ENCODE peak calls at places on chromosomes 12 and 14, in seven cellular contexts. One of them, this sample, is unnamed.

GRCh38 chr14:81275305-81275950 is 54.7 kb upstream of the GTF2A1 start:
- DNase-seq in GM10248: no peak
- DNase-seq in stimulated activated CD4-positive, alpha-beta T cell treated with anti-CD3 and anti-CD28 coated beads, Interleukin-2, amount 100 ng/mL, for 24 hours: no peak
- DNase-seq in GM19239: no peak
- DNase-seq in iPS-NIHi11: no peak
- DNase-seq in omental fat pad: no peak
- DNase-seq in activated CD8-positive, alpha-beta T cell treated with anti-CD3 and anti-CD28 coated beads for 36 hours: no peak
- DNase-seq in this sample: no peak

GRCh38 chr14:90495357-90496276 is 98.8 kb downstream of the CALM1 start:
- DNase-seq in GM10248: peak
- DNase-seq in stimulated activated CD4-positive, alpha-beta T cell treated with anti-CD3 and anti-CD28 coated beads, Interleukin-2, amount 100 ng/mL, for 24 hours: peak
- DNase-seq in GM19239: peak
- DNase-seq in iPS-NIHi11: peak
- DNase-seq in omental fat pad: no peak
- DNase-seq in activated CD8-positive, alpha-beta T cell treated with anti-CD3 and anti-CD28 coated beads for 36 hours: peak
- DNase-seq in this sample: peak

GRCh38 chr12:109153711-109154434 is 37.5 kb downstream of the ACACB start:
- DNase-seq in GM10248: no peak
- DNase-seq in stimulated activated CD4-positive, alpha-beta T cell treated with anti-CD3 and anti-CD28 coated beads, Interleukin-2, amount 100 ng/mL, for 24 hours: no peak
- DNase-seq in GM19239: no peak
- DNase-seq in iPS-NIHi11: peak
- DNase-seq in omental fat pad: no peak
- DNase-seq in activated CD8-positive, alpha-beta T cell treated with anti-CD3 and anti-CD28 coated beads for 36 hours: peak
- DNase-seq in this sample: no peak

GRCh38 chr14:31059152-31059924 is 33.2 kb upstream of the STRN3 start:
- DNase-seq in GM10248: no peak
- DNase-seq in stimulated activated CD4-positive, alpha-beta T cell treated with anti-CD3 and anti-CD28 coated beads, Interleukin-2, amount 100 ng/mL, for 24 hours: no peak
- DNase-seq in GM19239: no peak
- DNase-seq in iPS-NIHi11: peak
- DNase-seq in omental fat pad: peak
- DNase-seq in activated CD8-positive, alpha-beta T cell treated with anti-CD3 and anti-CD28 coated beads for 36 hours: no peak
- DNase-seq in this sample: peak

GRCh38 chr12:108129017-108129812 is at the start of gene WSCD2:
- DNase-seq in GM10248: no peak
- DNase-seq in stimulated activated CD4-positive, alpha-beta T cell treated with anti-CD3 and anti-CD28 coated beads, Interleukin-2, amount 100 ng/mL, for 24 hours: peak
- DNase-seq in GM19239: peak
- DNase-seq in iPS-NIHi11: peak
- DNase-seq in omental fat pad: no peak
- DNase-seq in activated CD8-positive, alpha-beta T cell treated with anti-CD3 and anti-CD28 coated beads for 36 hours: peak
- DNase-seq in this sample: peak

GRCh38 chr14:58954874-58955273 is 233.6 kb upstream of the DAAM1 start:
- DNase-seq in GM10248: peak
- DNase-seq in stimulated activated CD4-positive, alpha-beta T cell treated with anti-CD3 and anti-CD28 coated beads, Interleukin-2, amount 100 ng/mL, for 24 hours: no peak
- DNase-seq in GM19239: no peak
- DNase-seq in iPS-NIHi11: no peak
- DNase-seq in omental fat pad: no peak
- DNase-seq in activated CD8-positive, alpha-beta T cell treated with anti-CD3 and anti-CD28 coated beads for 36 hours: no peak
- DNase-seq in this sample: no peak

GRCh38 chr12:52244615-52244994 is 11.6 kb downstream of the KRT7 start:
- DNase-seq in GM10248: no peak
- DNase-seq in stimulated activated CD4-positive, alpha-beta T cell treated with anti-CD3 and anti-CD28 coated beads, Interleukin-2, amount 100 ng/mL, for 24 hours: no peak
- DNase-seq in GM19239: no peak
- DNase-seq in iPS-NIHi11: no peak
- DNase-seq in omental fat pad: peak
- DNase-seq in activated CD8-positive, alpha-beta T cell treated with anti-CD3 and anti-CD28 coated beads for 36 hours: no peak
- DNase-seq in this sample: no peak

GRCh38 chr12:114834621-114835020 is 150.6 kb upstream of the TBX3 start:
- DNase-seq in GM10248: no peak
- DNase-seq in stimulated activated CD4-positive, alpha-beta T cell treated with anti-CD3 and anti-CD28 coated beads, Interleukin-2, amount 100 ng/mL, for 24 hours: no peak
- DNase-seq in GM19239: no peak
- DNase-seq in iPS-NIHi11: no peak
- DNase-seq in omental fat pad: no peak
- DNase-seq in activated CD8-positive, alpha-beta T cell treated with anti-CD3 and anti-CD28 coated beads for 36 hours: no peak
- DNase-seq in this sample: no peak

GRCh38 chr12:113040722-113041168 is 15.8 kb upstream of the DTX1 start:
- DNase-seq in GM10248: no peak
- DNase-seq in stimulated activated CD4-positive, alpha-beta T cell treated with anti-CD3 and anti-CD28 coated beads, Interleukin-2, amount 100 ng/mL, for 24 hours: no peak
- DNase-seq in GM19239: no peak
- DNase-seq in iPS-NIHi11: no peak
- DNase-seq in omental fat pad: peak
- DNase-seq in activated CD8-positive, alpha-beta T cell treated with anti-CD3 and anti-CD28 coated beads for 36 hours: no peak
- DNase-seq in this sample: peak

GRCh38 chr12:6370994-6371754 is 4.2 kb downstream of the SCNN1A start:
- DNase-seq in GM10248: no peak
- DNase-seq in stimulated activated CD4-positive, alpha-beta T cell treated with anti-CD3 and anti-CD28 coated beads, Interleukin-2, amount 100 ng/mL, for 24 hours: no peak
- DNase-seq in GM19239: no peak
- DNase-seq in iPS-NIHi11: peak
- DNase-seq in omental fat pad: no peak
- DNase-seq in activated CD8-positive, alpha-beta T cell treated with anti-CD3 and anti-CD28 coated beads for 36 hours: peak
- DNase-seq in this sample: no peak

GRCh38 chr14:99529899-99530298 is 48.7 kb downstream of the CCNK start:
- DNase-seq in GM10248: no peak
- DNase-seq in stimulated activated CD4-positive, alpha-beta T cell treated with anti-CD3 and anti-CD28 coated beads, Interleukin-2, amount 100 ng/mL, for 24 hours: no peak
- DNase-seq in GM19239: no peak
- DNase-seq in iPS-NIHi11: no peak
- DNase-seq in omental fat pad: no peak
- DNase-seq in activated CD8-positive, alpha-beta T cell treated with anti-CD3 and anti-CD28 coated beads for 36 hours: no peak
- DNase-seq in this sample: no peak

GRCh38 chr12:26789731-26790644 is 43.0 kb downstream of the ITPR2 start:
- DNase-seq in GM10248: no peak
- DNase-seq in stimulated activated CD4-positive, alpha-beta T cell treated with anti-CD3 and anti-CD28 coated beads, Interleukin-2, amount 100 ng/mL, for 24 hours: no peak
- DNase-seq in GM19239: no peak
- DNase-seq in iPS-NIHi11: no peak
- DNase-seq in omental fat pad: no peak
- DNase-seq in activated CD8-positive, alpha-beta T cell treated with anti-CD3 and anti-CD28 coated beads for 36 hours: no peak
- DNase-seq in this sample: no peak

GRCh38 chr14:56189306-56189705 is 71.1 kb downstream of the PELI2 start:
- DNase-seq in GM10248: no peak
- DNase-seq in stimulated activated CD4-positive, alpha-beta T cell treated with anti-CD3 and anti-CD28 coated beads, Interleukin-2, amount 100 ng/mL, for 24 hours: no peak
- DNase-seq in GM19239: no peak
- DNase-seq in iPS-NIHi11: no peak
- DNase-seq in omental fat pad: no peak
- DNase-seq in activated CD8-positive, alpha-beta T cell treated with anti-CD3 and anti-CD28 coated beads for 36 hours: no peak
- DNase-seq in this sample: no peak

GRCh38 chr12:119594399-119594730 is 791 bp downstream of the TMEM233 start:
- DNase-seq in GM10248: no peak
- DNase-seq in stimulated activated CD4-positive, alpha-beta T cell treated with anti-CD3 and anti-CD28 coated beads, Interleukin-2, amount 100 ng/mL, for 24 hours: no peak
- DNase-seq in GM19239: no peak
- DNase-seq in iPS-NIHi11: peak
- DNase-seq in omental fat pad: no peak
- DNase-seq in activated CD8-positive, alpha-beta T cell treated with anti-CD3 and anti-CD28 coated beads for 36 hours: no peak
- DNase-seq in this sample: no peak

GRCh38 chr12:5096241-5096880 is 52.7 kb downstream of the KCNA5 start:
- DNase-seq in GM10248: no peak
- DNase-seq in stimulated activated CD4-positive, alpha-beta T cell treated with anti-CD3 and anti-CD28 coated beads, Interleukin-2, amount 100 ng/mL, for 24 hours: no peak
- DNase-seq in GM19239: no peak
- DNase-seq in iPS-NIHi11: no peak
- DNase-seq in omental fat pad: no peak
- DNase-seq in activated CD8-positive, alpha-beta T cell treated with anti-CD3 and anti-CD28 coated beads for 36 hours: no peak
- DNase-seq in this sample: no peak

GRCh38 chr14:22634233-22634632 is 9.9 kb downstream of the OR6J1 start:
- DNase-seq in GM10248: no peak
- DNase-seq in stimulated activated CD4-positive, alpha-beta T cell treated with anti-CD3 and anti-CD28 coated beads, Interleukin-2, amount 100 ng/mL, for 24 hours: no peak
- DNase-seq in GM19239: no peak
- DNase-seq in iPS-NIHi11: no peak
- DNase-seq in omental fat pad: no peak
- DNase-seq in activated CD8-positive, alpha-beta T cell treated with anti-CD3 and anti-CD28 coated beads for 36 hours: no peak
- DNase-seq in this sample: no peak

GRCh38 chr14:98173291-98173690 is 1098.7 kb downstream of the BCL11B start:
- DNase-seq in GM10248: no peak
- DNase-seq in stimulated activated CD4-positive, alpha-beta T cell treated with anti-CD3 and anti-CD28 coated beads, Interleukin-2, amount 100 ng/mL, for 24 hours: peak
- DNase-seq in GM19239: no peak
- DNase-seq in iPS-NIHi11: no peak
- DNase-seq in omental fat pad: no peak
- DNase-seq in activated CD8-positive, alpha-beta T cell treated with anti-CD3 and anti-CD28 coated beads for 36 hours: peak
- DNase-seq in this sample: no peak

GRCh38 chr12:116959845-116960514 is 49.2 kb downstream of the FBXW8 start:
- DNase-seq in GM10248: peak
- DNase-seq in stimulated activated CD4-positive, alpha-beta T cell treated with anti-CD3 and anti-CD28 coated beads, Interleukin-2, amount 100 ng/mL, for 24 hours: peak
- DNase-seq in GM19239: peak
- DNase-seq in iPS-NIHi11: no peak
- DNase-seq in omental fat pad: no peak
- DNase-seq in activated CD8-positive, alpha-beta T cell treated with anti-CD3 and anti-CD28 coated beads for 36 hours: peak
- DNase-seq in this sample: no peak

GRCh38 chr14:33855672-33856071 is 95.2 kb downstream of the EGLN3 start:
- DNase-seq in GM10248: no peak
- DNase-seq in stimulated activated CD4-positive, alpha-beta T cell treated with anti-CD3 and anti-CD28 coated beads, Interleukin-2, amount 100 ng/mL, for 24 hours: no peak
- DNase-seq in GM19239: no peak
- DNase-seq in iPS-NIHi11: no peak
- DNase-seq in omental fat pad: no peak
- DNase-seq in activated CD8-positive, alpha-beta T cell treated with anti-CD3 and anti-CD28 coated beads for 36 hours: no peak
- DNase-seq in this sample: no peak

GRCh38 chr12:94495458-94496137 is 35.9 kb upstream of the CEP83 start:
- DNase-seq in GM10248: no peak
- DNase-seq in stimulated activated CD4-positive, alpha-beta T cell treated with anti-CD3 and anti-CD28 coated beads, Interleukin-2, amount 100 ng/mL, for 24 hours: no peak
- DNase-seq in GM19239: no peak
- DNase-seq in iPS-NIHi11: no peak
- DNase-seq in omental fat pad: no peak
- DNase-seq in activated CD8-positive, alpha-beta T cell treated with anti-CD3 and anti-CD28 coated beads for 36 hours: no peak
- DNase-seq in this sample: no peak

GRCh38 chr12:42446761-42447160 is 120.8 kb downstream of the PPHLN1 start:
- DNase-seq in GM10248: no peak
- DNase-seq in stimulated activated CD4-positive, alpha-beta T cell treated with anti-CD3 and anti-CD28 coated beads, Interleukin-2, amount 100 ng/mL, for 24 hours: no peak
- DNase-seq in GM19239: no peak
- DNase-seq in iPS-NIHi11: peak
- DNase-seq in omental fat pad: no peak
- DNase-seq in activated CD8-positive, alpha-beta T cell treated with anti-CD3 and anti-CD28 coated beads for 36 hours: no peak
- DNase-seq in this sample: no peak

GRCh38 chr14:104320611-104321086 is 182.3 kb downstream of the KIF26A start:
- DNase-seq in GM10248: no peak
- DNase-seq in stimulated activated CD4-positive, alpha-beta T cell treated with anti-CD3 and anti-CD28 coated beads, Interleukin-2, amount 100 ng/mL, for 24 hours: no peak
- DNase-seq in GM19239: no peak
- DNase-seq in iPS-NIHi11: no peak
- DNase-seq in omental fat pad: no peak
- DNase-seq in activated CD8-positive, alpha-beta T cell treated with anti-CD3 and anti-CD28 coated beads for 36 hours: no peak
- DNase-seq in this sample: no peak

GRCh38 chr14:31510222-31510621 is 22.4 kb upstream of the GPR33 start:
- DNase-seq in GM10248: peak
- DNase-seq in stimulated activated CD4-positive, alpha-beta T cell treated with anti-CD3 and anti-CD28 coated beads, Interleukin-2, amount 100 ng/mL, for 24 hours: no peak
- DNase-seq in GM19239: no peak
- DNase-seq in iPS-NIHi11: peak
- DNase-seq in omental fat pad: no peak
- DNase-seq in activated CD8-positive, alpha-beta T cell treated with anti-CD3 and anti-CD28 coated beads for 36 hours: no peak
- DNase-seq in this sample: no peak

GRCh38 chr12:80937391-80938238 is at the start of gene LIN7A:
- DNase-seq in GM10248: peak
- DNase-seq in stimulated activated CD4-positive, alpha-beta T cell treated with anti-CD3 and anti-CD28 coated beads, Interleukin-2, amount 100 ng/mL, for 24 hours: no peak
- DNase-seq in GM19239: no peak
- DNase-seq in iPS-NIHi11: peak
- DNase-seq in omental fat pad: no peak
- DNase-seq in activated CD8-positive, alpha-beta T cell treated with anti-CD3 and anti-CD28 coated beads for 36 hours: no peak
- DNase-seq in this sample: no peak

GRCh38 chr12:114678718-114679117 is 5.3 kb downstream of the TBX3 start:
- DNase-seq in GM10248: no peak
- DNase-seq in stimulated activated CD4-positive, alpha-beta T cell treated with anti-CD3 and anti-CD28 coated beads, Interleukin-2, amount 100 ng/mL, for 24 hours: no peak
- DNase-seq in GM19239: no peak
- DNase-seq in iPS-NIHi11: no peak
- DNase-seq in omental fat pad: no peak
- DNase-seq in activated CD8-positive, alpha-beta T cell treated with anti-CD3 and anti-CD28 coated beads for 36 hours: no peak
- DNase-seq in this sample: no peak

GRCh38 chr12:96448287-96448686 is 41.1 kb upstream of the CFAP54 start:
- DNase-seq in GM10248: no peak
- DNase-seq in stimulated activated CD4-positive, alpha-beta T cell treated with anti-CD3 and anti-CD28 coated beads, Interleukin-2, amount 100 ng/mL, for 24 hours: no peak
- DNase-seq in GM19239: no peak
- DNase-seq in iPS-NIHi11: no peak
- DNase-seq in omental fat pad: no peak
- DNase-seq in activated CD8-positive, alpha-beta T cell treated with anti-CD3 and anti-CD28 coated beads for 36 hours: no peak
- DNase-seq in this sample: no peak

GRCh38 chr14:104146651-104147345 is 8.4 kb downstream of the KIF26A start:
- DNase-seq in GM10248: no peak
- DNase-seq in stimulated activated CD4-positive, alpha-beta T cell treated with anti-CD3 and anti-CD28 coated beads, Interleukin-2, amount 100 ng/mL, for 24 hours: no peak
- DNase-seq in GM19239: no peak
- DNase-seq in iPS-NIHi11: peak
- DNase-seq in omental fat pad: no peak
- DNase-seq in activated CD8-positive, alpha-beta T cell treated with anti-CD3 and anti-CD28 coated beads for 36 hours: no peak
- DNase-seq in this sample: no peak

GRCh38 chr14:23141706-23142467 is 22.8 kb upstream of the CEBPE start:
- DNase-seq in GM10248: no peak
- DNase-seq in stimulated activated CD4-positive, alpha-beta T cell treated with anti-CD3 and anti-CD28 coated beads, Interleukin-2, amount 100 ng/mL, for 24 hours: no peak
- DNase-seq in GM19239: no peak
- DNase-seq in iPS-NIHi11: no peak
- DNase-seq in omental fat pad: no peak
- DNase-seq in activated CD8-positive, alpha-beta T cell treated with anti-CD3 and anti-CD28 coated beads for 36 hours: no peak
- DNase-seq in this sample: no peak

GRCh38 chr12:38892090-38892786 is 13.2 kb downstream of the CPNE8 start:
- DNase-seq in GM10248: no peak
- DNase-seq in stimulated activated CD4-positive, alpha-beta T cell treated with anti-CD3 and anti-CD28 coated beads, Interleukin-2, amount 100 ng/mL, for 24 hours: no peak
- DNase-seq in GM19239: no peak
- DNase-seq in iPS-NIHi11: no peak
- DNase-seq in omental fat pad: no peak
- DNase-seq in activated CD8-positive, alpha-beta T cell treated with anti-CD3 and anti-CD28 coated beads for 36 hours: no peak
- DNase-seq in this sample: no peak

GRCh38 chr12:53045646-53046045 is 4.2 kb upstream of the TNS2 start:
- DNase-seq in GM10248: no peak
- DNase-seq in stimulated activated CD4-positive, alpha-beta T cell treated with anti-CD3 and anti-CD28 coated beads, Interleukin-2, amount 100 ng/mL, for 24 hours: no peak
- DNase-seq in GM19239: no peak
- DNase-seq in iPS-NIHi11: no peak
- DNase-seq in omental fat pad: no peak
- DNase-seq in activated CD8-positive, alpha-beta T cell treated with anti-CD3 and anti-CD28 coated beads for 36 hours: no peak
- DNase-seq in this sample: peak

GRCh38 chr14:56666294-56666693 is 86.7 kb downstream of the TMEM260 start:
- DNase-seq in GM10248: no peak
- DNase-seq in stimulated activated CD4-positive, alpha-beta T cell treated with anti-CD3 and anti-CD28 coated beads, Interleukin-2, amount 100 ng/mL, for 24 hours: no peak
- DNase-seq in GM19239: no peak
- DNase-seq in iPS-NIHi11: no peak
- DNase-seq in omental fat pad: no peak
- DNase-seq in activated CD8-positive, alpha-beta T cell treated with anti-CD3 and anti-CD28 coated beads for 36 hours: no peak
- DNase-seq in this sample: no peak

GRCh38 chr12:82034769-82035168 is 275.6 kb upstream of the PPFIA2 start:
- DNase-seq in GM10248: no peak
- DNase-seq in stimulated activated CD4-positive, alpha-beta T cell treated with anti-CD3 and anti-CD28 coated beads, Interleukin-2, amount 100 ng/mL, for 24 hours: no peak
- DNase-seq in GM19239: no peak
- DNase-seq in iPS-NIHi11: no peak
- DNase-seq in omental fat pad: no peak
- DNase-seq in activated CD8-positive, alpha-beta T cell treated with anti-CD3 and anti-CD28 coated beads for 36 hours: no peak
- DNase-seq in this sample: no peak

GRCh38 chr12:92926549-92926948 is 2.5 kb downstream of the EEA1 start:
- DNase-seq in GM10248: no peak
- DNase-seq in stimulated activated CD4-positive, alpha-beta T cell treated with anti-CD3 and anti-CD28 coated beads, Interleukin-2, amount 100 ng/mL, for 24 hours: no peak
- DNase-seq in GM19239: no peak
- DNase-seq in iPS-NIHi11: no peak
- DNase-seq in omental fat pad: no peak
- DNase-seq in activated CD8-positive, alpha-beta T cell treated with anti-CD3 and anti-CD28 coated beads for 36 hours: no peak
- DNase-seq in this sample: no peak

GRCh38 chr12:33514893-33515292 is 75.3 kb upstream of the SYT10 start:
- DNase-seq in GM10248: no peak
- DNase-seq in stimulated activated CD4-positive, alpha-beta T cell treated with anti-CD3 and anti-CD28 coated beads, Interleukin-2, amount 100 ng/mL, for 24 hours: no peak
- DNase-seq in GM19239: no peak
- DNase-seq in iPS-NIHi11: peak
- DNase-seq in omental fat pad: no peak
- DNase-seq in activated CD8-positive, alpha-beta T cell treated with anti-CD3 and anti-CD28 coated beads for 36 hours: no peak
- DNase-seq in this sample: no peak

GRCh38 chr12:21771311-21771710 is 3.2 kb downstream of the KCNJ8 start:
- DNase-seq in GM10248: no peak
- DNase-seq in stimulated activated CD4-positive, alpha-beta T cell treated with anti-CD3 and anti-CD28 coated beads, Interleukin-2, amount 100 ng/mL, for 24 hours: no peak
- DNase-seq in GM19239: no peak
- DNase-seq in iPS-NIHi11: no peak
- DNase-seq in omental fat pad: no peak
- DNase-seq in activated CD8-positive, alpha-beta T cell treated with anti-CD3 and anti-CD28 coated beads for 36 hours: no peak
- DNase-seq in this sample: no peak

GRCh38 chr12:57852195-57852594 is 5.7 kb upstream of the CTDSP2 start:
- DNase-seq in GM10248: no peak
- DNase-seq in stimulated activated CD4-positive, alpha-beta T cell treated with anti-CD3 and anti-CD28 coated beads, Interleukin-2, amount 100 ng/mL, for 24 hours: no peak
- DNase-seq in GM19239: no peak
- DNase-seq in iPS-NIHi11: no peak
- DNase-seq in omental fat pad: no peak
- DNase-seq in activated CD8-positive, alpha-beta T cell treated with anti-CD3 and anti-CD28 coated beads for 36 hours: no peak
- DNase-seq in this sample: no peak

GRCh38 chr14:47917344-47917954 is 242.0 kb upstream of the MDGA2 start:
- DNase-seq in GM10248: no peak
- DNase-seq in stimulated activated CD4-positive, alpha-beta T cell treated with anti-CD3 and anti-CD28 coated beads, Interleukin-2, amount 100 ng/mL, for 24 hours: peak
- DNase-seq in GM19239: no peak
- DNase-seq in iPS-NIHi11: peak
- DNase-seq in omental fat pad: no peak
- DNase-seq in activated CD8-positive, alpha-beta T cell treated with anti-CD3 and anti-CD28 coated beads for 36 hours: peak
- DNase-seq in this sample: peak

GRCh38 chr12:9118161-9118560 is 2.4 kb upstream of the A2M start:
- DNase-seq in GM10248: no peak
- DNase-seq in stimulated activated CD4-positive, alpha-beta T cell treated with anti-CD3 and anti-CD28 coated beads, Interleukin-2, amount 100 ng/mL, for 24 hours: no peak
- DNase-seq in GM19239: no peak
- DNase-seq in iPS-NIHi11: no peak
- DNase-seq in omental fat pad: no peak
- DNase-seq in activated CD8-positive, alpha-beta T cell treated with anti-CD3 and anti-CD28 coated beads for 36 hours: no peak
- DNase-seq in this sample: peak

This sample was measured in tibial nerve.